ENCODE peak calls at places on chromosomes 4 and X, in four cellular contexts. I, E, Y and S are unnamed samples.
A peak's percentile ranks its signal among the peaks of the same experiment; 100 is the strongest.

GRCh38 chr4:153713840-153714239 is 29.8 kb downstream of the TLR2 start:
- DNase-seq in I (no peak), E (no peak), Y (no peak), S (no peak)

GRCh38 chr4:98570160-98570797 is 88.1 kb downstream of the TSPAN5 start:
- DNase-seq in I (no peak), E (no peak), Y (no peak), S (no peak)

GRCh38 chrX:23134171-23134570 is 134.4 kb downstream of the DDX53 start:
- DNase-seq in I (no peak), E (no peak), Y (no peak), S (no peak)

GRCh38 chr4:138981930-138982390 is 33.6 kb upstream of the NOCT start:
- DNase-seq in I (peak; percentile 19), E (peak; percentile 35), Y (no peak), S (no peak)

GRCh38 chrX:103254171-103254824 is 657 bp downstream of the TCEAL8 start:
- DNase-seq in I (peak; percentile 73), E (peak; percentile 5), Y (peak; percentile 48), S (peak; percentile 3)

GRCh38 chrX:115493015-115493414 is 68.0 kb upstream of the PLS3 start:
- DNase-seq in I (no peak), E (no peak), Y (no peak), S (no peak)

GRCh38 chr4:135382280-135382679 is 1180.7 kb upstream of the PABPC4L start:
- DNase-seq in I (peak; percentile 46), E (no peak), Y (no peak), S (no peak)

GRCh38 chr4:73702796-73703287 is 37.5 kb upstream of the CXCL8 start:
- DNase-seq in I (no peak), E (no peak), Y (no peak), S (no peak)

GRCh38 chrX:119685225-119686066 is 7.5 kb downstream of the SEPTIN6 start:
- DNase-seq in I (no peak), E (no peak), Y (peak; percentile 46), S (no peak)

GRCh38 chr4:118954246-118954645 is 65.6 kb downstream of the SYNPO2 start:
- DNase-seq in I (no peak), E (no peak), Y (no peak), S (no peak)

GRCh38 chr4:185396724-185397402 is at the start of gene ANKRD37:
- DNase-seq in I (peak; percentile 92), E (peak; percentile 68), Y (no peak), S (no peak)

GRCh38 chr4:109748114-109748513 is 18.2 kb upstream of the PLA2G12A start:
- DNase-seq in I (no peak), E (no peak), Y (no peak), S (no peak)

GRCh38 chrX:68490644-68491043 is 8.2 kb upstream of the YIPF6 start:
- DNase-seq in I (no peak), E (peak; percentile 58), Y (peak; percentile 53), S (no peak)

GRCh38 chrX:108537005-108537404 is 97.4 kb downstream of the COL4A5 start:
- DNase-seq in I (no peak), E (peak; percentile 22), Y (peak; percentile 19), S (no peak)

GRCh38 chrX:84047339-84047738 is 140.7 kb downstream of the RPS6KA6 start:
- DNase-seq in I (no peak), E (no peak), Y (no peak), S (no peak)

GRCh38 chr4:114386637-114387233 is 211.9 kb upstream of the UGT8 start:
- DNase-seq in I (no peak), E (peak; percentile 5), Y (no peak), S (peak; percentile 5)

GRCh38 chrX:49079489-49080428 is at the start of gene WDR45:
- DNase-seq in I (peak; percentile 67), E (peak; percentile 51), Y (peak; percentile 86), S (peak; percentile 8)

GRCh38 chr4:67393699-67394281 is 151.5 kb downstream of the CENPC start:
- DNase-seq in I (no peak), E (peak; percentile 15), Y (peak; percentile 32), S (no peak)

GRCh38 chr4:94342713-94343112 is at the start of gene HPGDS:
- DNase-seq in I (no peak), E (no peak), Y (no peak), S (no peak)

GRCh38 chrX:16671005-16671404 is 21.0 kb downstream of the S100G start:
- DNase-seq in I (no peak), E (peak; percentile 5), Y (peak; percentile 42), S (no peak)

GRCh38 chrX:148947399-148948025 is 447.1 kb downstream of the AFF2 start:
- DNase-seq in I (no peak), E (no peak), Y (no peak), S (no peak)

GRCh38 chr4:151454513-151454912 is 45.5 kb downstream of the FHIP1A start:
- DNase-seq in I (no peak), E (no peak), Y (no peak), S (no peak)

GRCh38 chrX:16136080-16136479 is 12.7 kb downstream of the GRPR start:
- DNase-seq in I (no peak), E (no peak), Y (no peak), S (no peak)

GRCh38 chr4:3452376-3452775 is 10.6 kb downstream of the HGFAC start:
- DNase-seq in I (no peak), E (peak; percentile 74), Y (peak; percentile 73), S (no peak)

GRCh38 chrX:101462892-101463291 is 22.4 kb upstream of the ARMCX4 start:
- DNase-seq in I (no peak), E (peak; percentile 10), Y (peak; percentile 21), S (no peak)

GRCh38 chr4:127616898-127617297 is 15.9 kb upstream of the INTU start:
- DNase-seq in I (no peak), E (no peak), Y (no peak), S (no peak)

GRCh38 chr4:25161599-25161960 is 1.3 kb upstream of the SEPSECS start:
- DNase-seq in I (no peak), E (no peak), Y (peak; percentile 17), S (no peak)

GRCh38 chrX:92213781-92214180 is 434.6 kb downstream of the PCDH11X start:
- DNase-seq in I (no peak), E (no peak), Y (no peak), S (no peak)

GRCh38 chr4:82661153-82661552 is 99.4 kb upstream of the TMEM150C start:
- DNase-seq in I (no peak), E (no peak), Y (no peak), S (no peak)

GRCh38 chr4:37757121-37757520 is 69.4 kb upstream of the PGM2 start:
- DNase-seq in I (no peak), E (no peak), Y (no peak), S (no peak)

GRCh38 chr4:103075894-103076776 is at the start of gene SLC9B2:
- DNase-seq in I (peak; percentile 82), E (peak; percentile 53), Y (peak; percentile 74), S (no peak)

GRCh38 chrX:69229436-69229835 is 64.2 kb upstream of the PJA1 start:
- DNase-seq in I (no peak), E (no peak), Y (no peak), S (no peak)

GRCh38 chr4:109803924-109804571 is 2.2 kb upstream of the CFI start:
- DNase-seq in I (no peak), E (peak; percentile 57), Y (peak; percentile 29), S (peak; percentile 7)

GRCh38 chr4:2337131-2337723 is 75.3 kb upstream of the MXD4 start:
- DNase-seq in I (peak; percentile 41), E (no peak), Y (peak; percentile 5), S (no peak)

GRCh38 chrX:275967-276587 is 5.1 kb upstream of the PLCXD1 start:
- DNase-seq in I (peak; percentile 87), E (peak; percentile 73), Y (peak; percentile 74), S (no peak)

GRCh38 chrX:108091878-108092291 is 307 bp downstream of the ATG4A start:
- DNase-seq in I (no peak), E (no peak), Y (peak; percentile 31), S (no peak)

GRCh38 chrX:96447161-96447560 is 237.5 kb upstream of the DIAPH2 start:
- DNase-seq in I (no peak), E (no peak), Y (no peak), S (no peak)

GRCh38 chrX:437636-438390 is 51.1 kb upstream of the PPP2R3B start:
- DNase-seq in I (no peak), E (no peak), Y (no peak), S (no peak)

GRCh38 chr4:48141048-48141447 is 7.0 kb upstream of the TXK start:
- DNase-seq in I (no peak), E (peak; percentile 20), Y (peak; percentile 38), S (no peak)

DNA sequence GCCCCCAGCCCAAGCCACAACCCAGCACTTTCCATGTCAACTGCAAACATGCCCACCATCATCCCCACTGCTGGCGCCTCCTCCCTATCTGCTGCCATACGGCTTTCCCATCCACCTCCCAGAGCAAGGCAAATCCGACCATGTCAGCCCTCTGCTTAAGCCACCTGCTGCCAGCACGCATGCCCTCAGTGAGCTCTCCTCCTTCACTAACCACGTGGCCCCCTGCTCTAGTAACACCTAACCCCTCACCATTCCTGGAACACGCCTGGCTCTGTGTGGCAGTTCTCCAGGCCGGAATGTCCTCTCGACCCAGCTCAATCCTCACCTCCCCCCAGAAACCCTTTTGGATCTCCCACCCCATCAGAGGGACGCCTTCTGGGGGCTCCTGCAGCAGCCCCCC is 17.4 kb downstream of the BCAP31 start:
- DNase-seq in I (no peak), E (no peak), Y (no peak), S (no peak)
- TF ChIP-seq HDAC6 in I (no peak), E (no peak), Y (no peak), S (no peak)

GRCh38 chr4:27217261-27217769 is 356.7 kb downstream of the STIM2 start:
- DNase-seq in I (no peak), E (no peak), Y (no peak), S (no peak)
- TF ChIP-seq POLR2A in I (no peak), E (no peak), Y (no peak), S (no peak)

GRCh38 chrX:50100188-50100587 is 100.6 kb downstream of the AKAP4 start:
- DNase-seq in I (no peak), E (peak; percentile 26), Y (peak; percentile 39), S (no peak)
- TF ChIP-seq HDAC6 in I (no peak), E (no peak), Y (no peak), S (no peak)

GRCh38 chrX:40158036-40158706 is 60.4 kb upstream of the BCOR start:
- DNase-seq in I (peak; percentile 63), E (no peak), Y (no peak), S (no peak)
- TF ChIP-seq POLR2A in I (no peak), E (no peak), Y (no peak), S (no peak)

GRCh38 chrX:110853610-110854009 is 58.0 kb upstream of the CHRDL1 start:
- DNase-seq in I (no peak), E (no peak), Y (peak; percentile 6), S (no peak)

GRCh38 chrX:110851780-110852179 is 56.2 kb upstream of the CHRDL1 start:
- DNase-seq in I (no peak), E (no peak), Y (peak; percentile 5), S (no peak)

GRCh38 chrX:110847334-110847733 is 51.7 kb upstream of the CHRDL1 start:
- DNase-seq in I (no peak), E (peak; percentile 32), Y (peak; percentile 36), S (peak; percentile 23)

GRCh38 chrX:110852180-110852579 is 56.6 kb upstream of the CHRDL1 start:
- DNase-seq in I (no peak), E (no peak), Y (peak; percentile 40), S (no peak)
- TF ChIP-seq HDAC6 in I (no peak), E (no peak), Y (no peak), S (no peak)

GRCh38 chr4:184312126-184312525 is 94.5 kb upstream of the ENPP6 start:
- DNase-seq in I (peak; percentile 23), E (no peak), Y (no peak), S (no peak)
- TF ChIP-seq POLR2A in I (no peak), E (no peak), Y (no peak), S (no peak)

GRCh38 chr4:80362578-80363181 is 27.1 kb downstream of the CFAP299 start:
- DNase-seq in I (peak; percentile 74), E (peak; percentile 20), Y (peak; percentile 40), S (no peak)
- TF ChIP-seq HDAC6 in I (no peak), E (no peak), Y (no peak), S (no peak)